ENCODE peak calls at places on chromosomes 16 and 17, in four cellular contexts. One of them, this sample, is unnamed.
A peak's percentile ranks its signal among the peaks of the same experiment; 100 is the strongest.

GRCh38 chr16:85657996-85658395 is 30.8 kb downstream of the GINS2 start:
- DNase-seq in pancreas: no peak
- DNase-seq in fibroblast of lung: no peak
- DNase-seq in SJSA1: no peak
- DNase-seq in this sample: no peak

GRCh38 chr16:82138478-82139285 is 31.3 kb downstream of the MPHOSPH6 start:
- DNase-seq in pancreas: no peak
- DNase-seq in fibroblast of lung: no peak
- DNase-seq in SJSA1: no peak
- DNase-seq in this sample: no peak

GRCh38 chr17:77444653-77445029 is 303.9 kb downstream of the SEC14L1 start:
- DNase-seq in pancreas: no peak
- DNase-seq in fibroblast of lung: peak; percentile 92
- DNase-seq in SJSA1: no peak
- DNase-seq in this sample: no peak

GRCh38 chr16:89274561-89275283 is 57.2 kb downstream of the ZNF778 start:
- DNase-seq in pancreas: no peak
- DNase-seq in fibroblast of lung: no peak
- DNase-seq in SJSA1: no peak
- DNase-seq in this sample: no peak

GRCh38 chr17:14149751-14150150 is 80.4 kb downstream of the COX10 start:
- DNase-seq in pancreas: no peak
- DNase-seq in fibroblast of lung: no peak
- DNase-seq in SJSA1: no peak
- DNase-seq in this sample: no peak

GRCh38 chr16:65896448-65897153 is 469.9 kb upstream of the CDH5 start:
- DNase-seq in pancreas: no peak
- DNase-seq in fibroblast of lung: no peak
- DNase-seq in SJSA1: no peak
- DNase-seq in this sample: no peak

GRCh38 chr17:80877095-80877828 is 114.4 kb upstream of the CHMP6 start:
- DNase-seq in pancreas: no peak
- DNase-seq in fibroblast of lung: no peak
- DNase-seq in SJSA1: no peak
- DNase-seq in this sample: peak; percentile 30

GRCh38 chr17:16428098-16428882 is 12.9 kb downstream of the TRPV2 start:
- DNase-seq in pancreas: peak; percentile 75
- DNase-seq in fibroblast of lung: peak; percentile 74
- DNase-seq in SJSA1: peak; percentile 69
- DNase-seq in this sample: peak; percentile 89

GRCh38 chr17:62091804-62092203 is 26.7 kb upstream of the MED13 start:
- DNase-seq in pancreas: no peak
- DNase-seq in fibroblast of lung: no peak
- DNase-seq in SJSA1: no peak
- DNase-seq in this sample: no peak

GRCh38 chr17:8397636-8398035 is at the start of gene RNF222:
- DNase-seq in pancreas: no peak
- DNase-seq in fibroblast of lung: no peak
- DNase-seq in SJSA1: no peak
- DNase-seq in this sample: no peak

GRCh38 chr16:86244188-86244587 is 266.1 kb upstream of the FOXF1 start:
- DNase-seq in pancreas: no peak
- DNase-seq in fibroblast of lung: no peak
- DNase-seq in SJSA1: peak; percentile 43
- DNase-seq in this sample: no peak

GRCh38 chr16:22250522-22250921 is 44.4 kb downstream of the EEF2K start:
- DNase-seq in pancreas: no peak
- DNase-seq in fibroblast of lung: no peak
- DNase-seq in SJSA1: no peak
- DNase-seq in this sample: no peak

GRCh38 chr17:82548681-82549303 is 29.3 kb downstream of the FOXK2 start:
- DNase-seq in pancreas: no peak
- DNase-seq in fibroblast of lung: no peak
- DNase-seq in SJSA1: no peak
- DNase-seq in this sample: no peak

GRCh38 chr16:48611329-48612137 is 1.6 kb upstream of the N4BP1 start:
- DNase-seq in pancreas: no peak
- DNase-seq in fibroblast of lung: no peak
- DNase-seq in SJSA1: peak; percentile 23
- DNase-seq in this sample: peak; percentile 85

GRCh38 chr17:64698725-64699124 is 36.6 kb upstream of the SMURF2 start:
- DNase-seq in pancreas: no peak
- DNase-seq in fibroblast of lung: peak; percentile 42
- DNase-seq in SJSA1: no peak
- DNase-seq in this sample: no peak

GRCh38 chr17:81285179-81285878 is 9.8 kb downstream of the SLC38A10 start:
- DNase-seq in pancreas: peak; percentile 41
- DNase-seq in fibroblast of lung: peak; percentile 21
- DNase-seq in SJSA1: no peak
- DNase-seq in this sample: no peak

GRCh38 chr17:78919816-78920516 is 5.2 kb downstream of the TIMP2 start:
- DNase-seq in pancreas: no peak
- DNase-seq in fibroblast of lung: no peak
- DNase-seq in SJSA1: no peak
- DNase-seq in this sample: no peak

GRCh38 chr17:75273968-75274708 is 3.1 kb upstream of the MIF4GD start:
- DNase-seq in pancreas: no peak
- DNase-seq in fibroblast of lung: peak; percentile 88
- DNase-seq in SJSA1: no peak
- DNase-seq in this sample: no peak

GRCh38 chr16:48136547-48137360 is 19.0 kb downstream of the ABCC12 start:
- DNase-seq in pancreas: no peak
- DNase-seq in fibroblast of lung: no peak
- DNase-seq in SJSA1: no peak
- DNase-seq in this sample: no peak

GRCh38 chr17:47745037-47745380 is 12.0 kb downstream of the TBX21 start:
- DNase-seq in pancreas: no peak
- DNase-seq in fibroblast of lung: no peak
- DNase-seq in SJSA1: peak; percentile 46
- DNase-seq in this sample: no peak

GRCh38 chr16:49622084-49622390 is 233.9 kb downstream of the ZNF423 start:
- DNase-seq in pancreas: no peak
- DNase-seq in fibroblast of lung: no peak
- DNase-seq in SJSA1: peak; percentile 30
- DNase-seq in this sample: no peak

DNA sequence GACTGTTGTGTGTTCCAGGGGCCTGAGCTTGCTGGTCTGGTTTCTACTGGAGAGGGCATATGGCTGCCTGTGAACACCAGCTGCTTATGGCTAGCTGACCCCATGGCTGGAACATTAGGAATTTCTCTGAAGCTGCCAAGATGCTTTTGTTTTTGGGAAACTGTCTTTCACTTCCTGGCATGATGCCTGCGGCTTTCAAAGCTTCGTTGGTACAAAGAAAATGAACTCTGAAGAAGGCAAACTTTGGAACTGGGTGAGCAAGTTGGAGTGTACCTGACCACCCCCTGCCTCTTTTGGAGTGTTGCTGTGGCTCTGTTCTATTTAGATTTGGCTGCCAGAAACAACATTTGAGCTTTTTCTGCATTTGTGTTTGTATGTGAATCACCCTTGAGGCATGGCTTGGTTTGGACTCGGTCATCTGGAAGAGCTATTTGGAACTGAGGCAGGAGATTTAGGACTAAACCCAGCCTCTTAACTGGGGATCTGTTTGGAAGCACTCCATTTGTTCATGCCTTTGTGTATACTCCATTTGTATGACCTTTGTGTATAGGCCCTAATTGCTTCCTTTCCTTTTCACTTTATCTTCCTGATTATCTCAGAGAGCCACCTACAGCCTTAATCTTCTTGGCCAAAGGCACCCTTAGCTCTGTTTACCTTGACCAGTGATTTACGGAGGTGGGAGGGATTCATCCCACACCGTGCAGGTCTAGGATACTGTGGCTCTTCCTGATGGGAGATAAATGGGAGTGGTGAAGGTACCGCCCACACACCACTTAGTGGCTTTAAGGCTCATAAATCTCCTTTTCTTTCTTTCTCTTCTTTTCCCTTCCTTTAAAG is 7.2 kb upstream of the CPHXL start:
- DNase-seq in pancreas: no peak
- DNase-seq in fibroblast of lung: peak; percentile 92
- DNase-seq in SJSA1: peak; percentile 72
- DNase-seq in this sample: no peak
- H3K4me3 ChIP-seq in pancreas: no peak overlapping the region
- H3K4me3 ChIP-seq in fibroblast of lung: peak overlapping the region; percentile 3
- H3K4me3 ChIP-seq in SJSA1: no peak overlapping the region
- H3K4me3 ChIP-seq in this sample: no peak overlapping the region

GRCh38 chr16:69833357-69833781 is 71.2 kb downstream of the WWP2 start:
- DNase-seq in pancreas: no peak
- DNase-seq in fibroblast of lung: peak; percentile 56
- DNase-seq in SJSA1: no peak
- DNase-seq in this sample: no peak
- H3K27ac ChIP-seq in pancreas: peak overlapping the region; percentile 25
- H3K27ac ChIP-seq in fibroblast of lung: no peak overlapping the region
- H3K27ac ChIP-seq in SJSA1: no peak overlapping the region
- H3K27ac ChIP-seq in this sample: no peak overlapping the region

GRCh38 chr17:50903604-50904521 is 37.7 kb upstream of the TOB1 start:
- DNase-seq in pancreas: no peak
- DNase-seq in fibroblast of lung: peak; percentile 86
- DNase-seq in SJSA1: no peak
- DNase-seq in this sample: no peak
- H3K4me3 ChIP-seq in pancreas: peak overlapping the region; percentile 11
- H3K4me3 ChIP-seq in fibroblast of lung: no peak overlapping the region
- H3K4me3 ChIP-seq in SJSA1: no peak overlapping the region
- H3K4me3 ChIP-seq in this sample: no peak overlapping the region

GRCh38 chr17:58002558-58002957 is 4.5 kb downstream of the SRSF1 start:
- DNase-seq in pancreas: no peak
- DNase-seq in fibroblast of lung: no peak
- DNase-seq in SJSA1: no peak
- DNase-seq in this sample: no peak

GRCh38 chr17:58002154-58002553 is 4.9 kb downstream of the SRSF1 start:
- DNase-seq in pancreas: no peak
- DNase-seq in fibroblast of lung: no peak
- DNase-seq in SJSA1: no peak
- DNase-seq in this sample: no peak

GRCh38 chr17:58001461-58002124 is 5.5 kb downstream of the SRSF1 start:
- DNase-seq in pancreas: no peak
- DNase-seq in fibroblast of lung: no peak
- DNase-seq in SJSA1: no peak
- DNase-seq in this sample: no peak

GRCh38 chr17:58004060-58004459 is 3.0 kb downstream of the SRSF1 start:
- DNase-seq in pancreas: no peak
- DNase-seq in fibroblast of lung: no peak
- DNase-seq in SJSA1: no peak
- DNase-seq in this sample: no peak

GRCh38 chr17:58002973-58003372 is 4.1 kb downstream of the SRSF1 start:
- DNase-seq in pancreas: no peak
- DNase-seq in fibroblast of lung: no peak
- DNase-seq in SJSA1: no peak
- DNase-seq in this sample: no peak
- H3K27ac ChIP-seq in pancreas: no peak overlapping the region
- H3K27ac ChIP-seq in fibroblast of lung: no peak overlapping the region
- H3K27ac ChIP-seq in SJSA1: no peak overlapping the region
- H3K27ac ChIP-seq in this sample: no peak overlapping the region

GRCh38 chr17:27984404-27984803 is 58.1 kb upstream of the NLK start:
- DNase-seq in pancreas: no peak
- DNase-seq in fibroblast of lung: no peak
- DNase-seq in SJSA1: no peak
- DNase-seq in this sample: no peak
- H3K4me3 ChIP-seq in pancreas: no peak overlapping the region
- H3K4me3 ChIP-seq in fibroblast of lung: no peak overlapping the region
- H3K4me3 ChIP-seq in SJSA1: no peak overlapping the region
- H3K4me3 ChIP-seq in this sample: no peak overlapping the region

GRCh38 chr17:63626551-63627228 is 4.5 kb downstream of the MAP3K3 start:
- DNase-seq in pancreas: no peak
- DNase-seq in fibroblast of lung: peak; percentile 29
- DNase-seq in SJSA1: no peak
- DNase-seq in this sample: no peak

GRCh38 chr17:63621684-63622570 is at the start of gene MAP3K3:
- DNase-seq in pancreas: peak; percentile 97
- DNase-seq in fibroblast of lung: peak; percentile 100
- DNase-seq in SJSA1: peak; percentile 100
- DNase-seq in this sample: peak; percentile 100

GRCh38 chr17:63621229-63621683 is 961 bp upstream of the MAP3K3 start:
- DNase-seq in pancreas: no peak
- DNase-seq in fibroblast of lung: no peak
- DNase-seq in SJSA1: no peak
- DNase-seq in this sample: no peak

GRCh38 chr17:63623786-63624185 is 1.6 kb downstream of the MAP3K3 start:
- DNase-seq in pancreas: no peak
- DNase-seq in fibroblast of lung: no peak
- DNase-seq in SJSA1: no peak
- DNase-seq in this sample: no peak

DNA sequence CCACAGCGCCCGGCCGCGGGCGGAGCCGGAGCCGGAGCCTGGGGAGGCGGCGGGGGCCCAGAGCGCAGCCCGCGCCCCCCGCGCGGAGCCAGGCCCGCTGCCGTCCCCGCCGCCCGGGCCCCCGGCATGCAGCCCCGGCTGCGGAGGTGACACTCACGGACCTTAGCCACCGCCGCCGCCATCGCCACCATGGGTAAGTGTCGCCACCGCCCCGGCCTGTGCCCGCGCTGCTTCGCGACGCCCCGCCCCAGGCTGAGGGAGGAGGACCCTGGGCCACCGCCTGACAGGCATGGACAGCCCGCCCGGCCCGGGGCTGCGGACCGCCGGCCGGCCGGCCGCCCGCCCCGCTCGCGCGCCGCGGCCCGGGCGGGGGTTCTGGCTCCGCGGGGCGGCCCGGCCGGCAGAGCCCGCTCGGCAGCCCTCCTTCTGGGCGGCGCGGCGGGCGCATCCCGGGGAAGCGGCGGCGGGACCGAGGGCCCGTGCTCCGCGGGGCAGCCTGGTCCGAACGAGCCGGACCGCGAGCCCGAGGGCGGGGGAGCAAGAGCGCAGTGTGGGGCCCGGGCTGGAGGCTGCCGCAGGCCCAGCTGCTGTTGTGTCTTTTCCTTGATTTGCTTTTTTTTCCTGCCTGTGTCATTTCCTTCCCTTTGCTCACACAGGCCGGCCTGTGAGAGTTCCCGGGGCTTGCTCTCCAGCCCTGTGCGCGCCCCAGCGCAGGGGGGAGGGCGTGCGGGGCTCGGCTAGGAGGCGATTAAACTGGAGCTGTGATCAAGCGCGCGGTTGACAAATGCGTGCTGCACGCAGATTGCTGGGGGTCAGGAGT is 564 bp downstream of the MAP3K3 start:
- DNase-seq in pancreas: peak; percentile 85
- DNase-seq in fibroblast of lung: peak; percentile 57
- DNase-seq in SJSA1: peak; percentile 75
- DNase-seq in this sample: peak; percentile 90
- H3K27ac ChIP-seq in pancreas: peak overlapping the region; percentile 43
- H3K27ac ChIP-seq in fibroblast of lung: peak overlapping the region; percentile 45
- H3K27ac ChIP-seq in SJSA1: peak overlapping the region; percentile 34
- H3K27ac ChIP-seq in this sample: peak overlapping the region; percentile 21

GRCh38 chr17:37506678-37507077 is 17.0 kb downstream of the DUSP14 start:
- DNase-seq in pancreas: no peak
- DNase-seq in fibroblast of lung: peak; percentile 36
- DNase-seq in SJSA1: no peak
- DNase-seq in this sample: peak; percentile 94
- H3K4me3 ChIP-seq in pancreas: no peak overlapping the region
- H3K4me3 ChIP-seq in fibroblast of lung: no peak overlapping the region
- H3K4me3 ChIP-seq in SJSA1: no peak overlapping the region
- H3K4me3 ChIP-seq in this sample: no peak overlapping the region